ENCODE peak calls at places on chromosomes 11 and 22, in seven cellular contexts. One of them, this sample, is unnamed.

GRCh38 chr11:122836916-122837315 is 1.4 kb upstream of the CRTAM start:
- DNase-seq in HCT116: no peak
- DNase-seq in A549: no peak
- DNase-seq in Peyer's patch: no peak
- DNase-seq in uterus: no peak
- DNase-seq in suprapubic skin: no peak
- DNase-seq in upper lobe of left lung: no peak
- DNase-seq in this sample: no peak

GRCh38 chr11:27204527-27204926 is 158.5 kb downstream of the CCDC34 start:
- DNase-seq in HCT116: peak; percentile 15
- DNase-seq in A549: peak; percentile 60
- DNase-seq in Peyer's patch: no peak
- DNase-seq in uterus: no peak
- DNase-seq in suprapubic skin: no peak
- DNase-seq in upper lobe of left lung: no peak
- DNase-seq in this sample: no peak

GRCh38 chr11:12411806-12412727 is 34.7 kb downstream of the PARVA start:
- DNase-seq in HCT116: peak; percentile 56
- DNase-seq in A549: peak; percentile 74
- DNase-seq in Peyer's patch: peak; percentile 25
- DNase-seq in uterus: peak; percentile 80
- DNase-seq in suprapubic skin: no peak
- DNase-seq in upper lobe of left lung: no peak
- DNase-seq in this sample: peak; percentile 32

GRCh38 chr22:26615830-26616435 is 1.9 kb downstream of the CRYBB1 start:
- DNase-seq in HCT116: no peak
- DNase-seq in A549: no peak
- DNase-seq in Peyer's patch: no peak
- DNase-seq in uterus: no peak
- DNase-seq in suprapubic skin: no peak
- DNase-seq in upper lobe of left lung: no peak
- DNase-seq in this sample: no peak

GRCh38 chr11:105297463-105297862 is 157.9 kb upstream of the CARD18 start:
- DNase-seq in HCT116: no peak
- DNase-seq in A549: no peak
- DNase-seq in Peyer's patch: no peak
- DNase-seq in uterus: no peak
- DNase-seq in suprapubic skin: no peak
- DNase-seq in upper lobe of left lung: no peak
- DNase-seq in this sample: no peak

GRCh38 chr11:87443707-87444106 is 406.0 kb downstream of the TMEM135 start:
- DNase-seq in HCT116: no peak
- DNase-seq in A549: no peak
- DNase-seq in Peyer's patch: no peak
- DNase-seq in uterus: no peak
- DNase-seq in suprapubic skin: no peak
- DNase-seq in upper lobe of left lung: no peak
- DNase-seq in this sample: no peak

GRCh38 chr11:85414175-85414574 is 213.0 kb downstream of the DLG2 start:
- DNase-seq in HCT116: no peak
- DNase-seq in A549: no peak
- DNase-seq in Peyer's patch: no peak
- DNase-seq in uterus: no peak
- DNase-seq in suprapubic skin: no peak
- DNase-seq in upper lobe of left lung: no peak
- DNase-seq in this sample: no peak

GRCh38 chr11:44066732-44067131 is 662 bp downstream of the ACCS start:
- DNase-seq in HCT116: peak; percentile 31
- DNase-seq in A549: peak; percentile 46
- DNase-seq in Peyer's patch: peak; percentile 20
- DNase-seq in uterus: peak; percentile 25
- DNase-seq in suprapubic skin: no peak
- DNase-seq in upper lobe of left lung: no peak
- DNase-seq in this sample: no peak

GRCh38 chr11:409008-409599 is 5.7 kb downstream of the SIGIRR start:
- DNase-seq in HCT116: no peak
- DNase-seq in A549: no peak
- DNase-seq in Peyer's patch: no peak
- DNase-seq in uterus: no peak
- DNase-seq in suprapubic skin: no peak
- DNase-seq in upper lobe of left lung: peak; percentile 47
- DNase-seq in this sample: no peak

GRCh38 chr22:27995801-27996528 is 76.9 kb upstream of the PITPNB start:
- DNase-seq in HCT116: no peak
- DNase-seq in A549: no peak
- DNase-seq in Peyer's patch: no peak
- DNase-seq in uterus: peak; percentile 10
- DNase-seq in suprapubic skin: peak; percentile 52
- DNase-seq in upper lobe of left lung: peak; percentile 62
- DNase-seq in this sample: no peak

GRCh38 chr22:20591660-20592310 is 84.4 kb downstream of the MED15 start:
- DNase-seq in HCT116: peak; percentile 19
- DNase-seq in A549: no peak
- DNase-seq in Peyer's patch: no peak
- DNase-seq in uterus: no peak
- DNase-seq in suprapubic skin: no peak
- DNase-seq in upper lobe of left lung: peak; percentile 76
- DNase-seq in this sample: no peak

GRCh38 chr22:32413715-32414114 is 1.7 kb upstream of the RTCB start:
- DNase-seq in HCT116: peak; percentile 27
- DNase-seq in A549: peak; percentile 18
- DNase-seq in Peyer's patch: no peak
- DNase-seq in uterus: no peak
- DNase-seq in suprapubic skin: no peak
- DNase-seq in upper lobe of left lung: no peak
- DNase-seq in this sample: no peak

GRCh38 chr11:27703453-27703852 is 3.2 kb upstream of the BDNF start:
- DNase-seq in HCT116: no peak
- DNase-seq in A549: peak; percentile 44
- DNase-seq in Peyer's patch: no peak
- DNase-seq in uterus: no peak
- DNase-seq in suprapubic skin: no peak
- DNase-seq in upper lobe of left lung: no peak
- DNase-seq in this sample: no peak

GRCh38 chr11:90867416-90867815 is 644.6 kb upstream of the CHORDC1 start:
- DNase-seq in HCT116: no peak
- DNase-seq in A549: no peak
- DNase-seq in Peyer's patch: no peak
- DNase-seq in uterus: no peak
- DNase-seq in suprapubic skin: no peak
- DNase-seq in upper lobe of left lung: no peak
- DNase-seq in this sample: no peak

GRCh38 chr11:67699521-67699920 is 25.1 kb upstream of the ALDH3B2 start:
- DNase-seq in HCT116: no peak
- DNase-seq in A549: peak; percentile 48
- DNase-seq in Peyer's patch: no peak
- DNase-seq in uterus: no peak
- DNase-seq in suprapubic skin: no peak
- DNase-seq in upper lobe of left lung: no peak
- DNase-seq in this sample: no peak

DNA sequence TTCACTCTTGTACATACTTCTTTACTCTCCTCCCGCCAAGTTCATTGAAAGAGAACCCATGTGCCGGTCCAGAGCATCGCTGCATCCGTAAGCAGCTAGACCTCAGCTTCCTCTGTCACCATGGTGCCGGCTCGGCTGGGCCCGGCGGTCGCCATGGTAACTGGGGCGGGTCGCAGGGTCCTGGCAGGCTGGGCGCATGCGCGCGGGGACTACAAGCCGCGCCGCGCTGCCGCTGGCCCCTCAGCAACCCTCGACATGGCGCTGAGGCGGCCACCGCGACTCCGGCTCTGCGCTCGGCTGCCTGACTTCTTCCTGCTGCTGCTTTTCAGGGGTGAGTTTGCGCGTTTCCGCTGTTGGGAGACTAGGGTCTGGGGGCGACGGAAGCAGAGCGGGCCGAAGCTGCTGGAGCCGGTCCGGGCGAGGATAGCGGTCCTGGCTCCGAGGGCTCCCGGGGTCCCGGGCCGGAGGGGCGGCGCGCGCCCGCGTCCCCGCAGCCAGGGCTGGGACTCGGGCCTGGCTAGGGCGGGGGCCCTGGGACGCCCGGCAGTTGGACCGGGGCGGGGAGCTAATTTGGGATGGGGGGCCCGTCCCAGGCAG is at the start of gene JAM3:
- DNase-seq in HCT116: no peak
- DNase-seq in A549: peak; percentile 74
- DNase-seq in Peyer's patch: peak; percentile 96
- DNase-seq in uterus: peak; percentile 95
- DNase-seq in suprapubic skin: peak; percentile 93
- DNase-seq in upper lobe of left lung: peak; percentile 97
- DNase-seq in this sample: peak; percentile 99
- TF ChIP-seq POLR2A in HCT116: no peak
- TF ChIP-seq POLR2A in A549: peak; percentile 27
- TF ChIP-seq POLR2A in Peyer's patch: peak; percentile 28
- TF ChIP-seq POLR2A in uterus: peak; percentile 90
- TF ChIP-seq POLR2A in suprapubic skin: no peak
- TF ChIP-seq POLR2A in upper lobe of left lung: no peak
- TF ChIP-seq POLR2A in this sample: no peak

DNA sequence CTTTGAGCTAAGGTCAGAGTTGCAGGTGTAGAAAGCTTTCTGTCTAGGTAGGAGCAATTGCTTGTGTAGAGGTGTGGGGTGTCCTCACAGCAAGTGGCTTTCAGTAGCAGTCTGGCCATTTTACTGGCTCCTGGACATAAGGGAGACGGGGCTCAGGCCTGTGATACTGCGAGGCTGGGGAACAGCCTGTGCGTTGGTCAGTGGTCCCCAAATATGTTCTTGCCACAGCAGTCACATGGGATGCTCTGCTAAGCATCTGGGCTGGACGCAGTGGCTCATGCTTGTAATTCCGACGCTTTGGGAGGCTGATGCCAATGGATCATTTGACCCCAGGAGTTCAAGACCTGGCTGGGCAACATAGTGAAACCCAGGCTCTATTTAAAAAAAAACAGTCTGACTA is 1.9 kb downstream of the MCM5 start:
- DNase-seq in HCT116: no peak
- DNase-seq in A549: no peak
- DNase-seq in Peyer's patch: no peak
- DNase-seq in uterus: no peak
- DNase-seq in suprapubic skin: no peak
- DNase-seq in upper lobe of left lung: no peak
- DNase-seq in this sample: no peak
- TF ChIP-seq POLR2A in HCT116: no peak
- TF ChIP-seq POLR2A in A549: no peak
- TF ChIP-seq POLR2A in Peyer's patch: no peak
- TF ChIP-seq POLR2A in uterus: no peak
- TF ChIP-seq POLR2A in suprapubic skin: no peak
- TF ChIP-seq POLR2A in upper lobe of left lung: no peak
- TF ChIP-seq POLR2A in this sample: no peak

DNA sequence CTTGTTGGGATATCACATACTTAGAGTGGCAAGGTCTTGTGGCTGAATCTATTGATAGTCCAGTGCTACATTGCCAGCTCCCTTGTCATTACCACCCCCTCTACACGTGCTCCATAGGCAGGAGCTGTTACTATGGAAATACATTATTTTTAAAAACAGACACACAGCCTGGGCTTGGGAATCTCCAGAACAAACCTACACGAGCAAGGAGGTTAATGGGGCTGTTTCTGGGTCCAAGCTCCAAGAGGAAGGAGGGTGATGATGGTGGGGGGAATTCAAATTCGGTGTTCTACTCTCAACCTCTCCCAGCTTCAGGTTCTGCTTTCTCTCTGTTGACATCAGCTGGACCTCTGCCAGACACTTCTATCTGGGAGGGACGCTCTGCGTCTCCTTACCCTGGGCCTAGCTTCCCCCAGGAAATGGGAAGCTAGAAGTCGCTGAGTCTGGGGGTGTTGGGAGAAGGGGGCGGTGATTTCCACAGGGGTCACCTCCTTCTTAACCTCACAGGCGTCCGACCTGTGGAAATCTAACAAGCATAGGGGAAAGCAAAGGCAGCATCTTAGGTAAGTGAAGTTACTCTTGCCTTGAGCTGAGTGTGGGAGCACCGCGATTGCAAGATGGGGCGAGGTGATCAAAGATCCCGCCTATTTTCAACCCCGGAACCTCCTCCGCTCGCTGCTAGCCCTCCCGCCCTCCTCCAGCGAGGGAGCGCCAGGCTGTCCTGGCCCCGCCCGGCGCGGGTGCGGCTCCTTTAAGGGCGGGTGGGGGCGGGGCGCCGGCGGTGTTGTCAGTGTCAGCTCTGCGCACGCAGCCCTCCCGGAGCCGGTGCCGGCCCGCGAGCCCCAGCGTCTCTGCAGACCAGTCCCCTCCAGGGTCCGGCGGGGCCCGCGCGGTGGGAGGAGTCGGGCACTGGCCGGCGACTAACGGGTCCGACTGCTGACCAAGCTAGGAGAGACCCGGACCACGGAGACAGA is at the start of gene C2CD2L:
- DNase-seq in HCT116: peak; percentile 72
- DNase-seq in A549: peak; percentile 83
- DNase-seq in Peyer's patch: peak; percentile 91
- DNase-seq in uterus: peak; percentile 88
- DNase-seq in suprapubic skin: peak; percentile 93
- DNase-seq in upper lobe of left lung: peak; percentile 98
- DNase-seq in this sample: peak; percentile 97
- TF ChIP-seq POLR2A in HCT116: no peak
- TF ChIP-seq POLR2A in A549: peak; percentile 13
- TF ChIP-seq POLR2A in Peyer's patch: peak; percentile 77
- TF ChIP-seq POLR2A in uterus: peak; percentile 10
- TF ChIP-seq POLR2A in suprapubic skin: no peak
- TF ChIP-seq POLR2A in upper lobe of left lung: no peak
- TF ChIP-seq POLR2A in this sample: peak; percentile 66

DNA sequence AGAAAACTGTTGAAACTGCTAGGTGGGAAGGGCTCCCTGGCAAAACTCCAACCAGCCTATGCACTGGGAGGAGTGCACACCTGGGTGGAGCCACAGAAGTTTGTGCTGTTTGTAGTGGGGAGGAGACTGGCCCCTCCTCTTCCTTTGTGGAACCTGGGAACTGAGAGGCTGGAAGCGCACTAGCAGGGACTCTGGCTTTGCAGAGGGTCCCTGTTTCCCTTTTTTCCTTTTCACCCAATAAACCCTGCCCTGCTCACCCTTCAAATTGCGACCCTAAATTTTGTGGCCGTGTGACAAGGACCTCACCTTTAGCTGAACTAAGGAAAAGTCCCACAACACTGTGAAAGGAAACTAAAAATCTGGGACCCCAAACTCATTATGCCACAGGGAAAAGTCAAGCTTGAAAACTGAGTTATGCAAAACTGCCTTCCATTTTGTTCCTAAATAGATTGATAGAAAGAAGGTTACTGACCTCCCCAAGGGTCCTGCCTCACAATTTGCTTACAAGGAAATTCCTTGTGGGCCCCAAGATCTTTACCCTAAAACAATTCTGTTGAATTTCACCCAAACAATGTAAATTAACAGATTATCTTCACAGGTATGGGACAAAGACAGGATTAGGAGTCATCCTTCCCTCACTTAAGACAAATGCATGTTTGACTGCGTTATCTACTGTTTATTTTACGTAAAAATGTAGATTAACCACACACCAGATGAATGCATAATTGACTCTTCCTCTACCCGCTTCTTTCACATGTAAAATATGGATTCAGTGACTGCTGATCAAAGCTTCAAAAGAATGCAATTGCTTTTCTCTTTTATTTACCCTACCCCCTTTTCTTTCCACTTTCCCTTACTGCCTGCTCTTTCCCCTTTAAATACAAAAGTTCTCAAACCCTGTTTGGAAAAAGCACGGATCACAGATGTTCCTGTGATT is 80.9 kb downstream of the SLC36A4 start:
- DNase-seq in HCT116: no peak
- DNase-seq in A549: no peak
- DNase-seq in Peyer's patch: no peak
- DNase-seq in uterus: no peak
- DNase-seq in suprapubic skin: no peak
- DNase-seq in upper lobe of left lung: no peak
- DNase-seq in this sample: no peak
- TF ChIP-seq POLR2A in HCT116: no peak
- TF ChIP-seq POLR2A in A549: no peak
- TF ChIP-seq POLR2A in Peyer's patch: no peak
- TF ChIP-seq POLR2A in uterus: no peak
- TF ChIP-seq POLR2A in suprapubic skin: no peak
- TF ChIP-seq POLR2A in upper lobe of left lung: no peak
- TF ChIP-seq POLR2A in this sample: no peak

This sample was measured in GM12891.